ENCODE peak calls at places on chromosome 10, in eight cellular contexts. One of them, this sample, is unnamed.

GRCh38 chr10:89278034-89278535 is 23.8 kb upstream of the IFIT2 start:
- DNase-seq in uterus: peak; percentile 51
- DNase-seq in heart right ventricle: peak; percentile 82
- DNase-seq in A549: peak; percentile 79
- DNase-seq in neural progenitor cell: no peak
- DNase-seq in ovary: peak; percentile 77
- DNase-seq in GM23248: peak; percentile 96
- DNase-seq in heart left ventricle: no peak
- DNase-seq in this sample: peak; percentile 76

GRCh38 chr10:133140417-133141143 is 19.4 kb upstream of the KNDC1 start:
- DNase-seq in uterus: peak; percentile 7
- DNase-seq in heart right ventricle: no peak
- DNase-seq in A549: no peak
- DNase-seq in neural progenitor cell: no peak
- DNase-seq in ovary: peak; percentile 10
- DNase-seq in GM23248: no peak
- DNase-seq in heart left ventricle: no peak
- DNase-seq in this sample: no peak

GRCh38 chr10:59517961-59518360 is 155.6 kb upstream of the FAM13C start:
- DNase-seq in uterus: no peak
- DNase-seq in heart right ventricle: no peak
- DNase-seq in A549: no peak
- DNase-seq in neural progenitor cell: no peak
- DNase-seq in ovary: no peak
- DNase-seq in GM23248: no peak
- DNase-seq in heart left ventricle: no peak
- DNase-seq in this sample: no peak

GRCh38 chr10:73495226-73495883 is 469 bp downstream of the PPP3CB start:
- DNase-seq in uterus: peak; percentile 79
- DNase-seq in heart right ventricle: peak; percentile 85
- DNase-seq in A549: peak; percentile 81
- DNase-seq in neural progenitor cell: peak; percentile 82
- DNase-seq in ovary: peak; percentile 74
- DNase-seq in GM23248: peak; percentile 93
- DNase-seq in heart left ventricle: peak; percentile 95
- DNase-seq in this sample: peak; percentile 88

GRCh38 chr10:63157845-63158624 is 24.9 kb downstream of the NRBF2 start:
- DNase-seq in uterus: no peak
- DNase-seq in heart right ventricle: peak; percentile 28
- DNase-seq in A549: peak; percentile 57
- DNase-seq in neural progenitor cell: peak; percentile 92
- DNase-seq in ovary: peak; percentile 47
- DNase-seq in GM23248: peak; percentile 90
- DNase-seq in heart left ventricle: no peak
- DNase-seq in this sample: no peak

GRCh38 chr10:97584060-97584797 is at the start of gene HOGA1:
- DNase-seq in uterus: peak; percentile 51
- DNase-seq in heart right ventricle: peak; percentile 85
- DNase-seq in A549: peak; percentile 93
- DNase-seq in neural progenitor cell: peak; percentile 36
- DNase-seq in ovary: no peak
- DNase-seq in GM23248: peak; percentile 62
- DNase-seq in heart left ventricle: peak; percentile 84
- DNase-seq in this sample: peak; percentile 90

GRCh38 chr10:103472005-103472404 is 7.0 kb downstream of the CALHM3 start:
- DNase-seq in uterus: no peak
- DNase-seq in heart right ventricle: no peak
- DNase-seq in A549: no peak
- DNase-seq in neural progenitor cell: no peak
- DNase-seq in ovary: no peak
- DNase-seq in GM23248: no peak
- DNase-seq in heart left ventricle: no peak
- DNase-seq in this sample: no peak

GRCh38 chr10:30732671-30733070 is 103.1 kb upstream of the LYZL2 start:
- DNase-seq in uterus: no peak
- DNase-seq in heart right ventricle: no peak
- DNase-seq in A549: no peak
- DNase-seq in neural progenitor cell: no peak
- DNase-seq in ovary: no peak
- DNase-seq in GM23248: no peak
- DNase-seq in heart left ventricle: no peak
- DNase-seq in this sample: no peak

DNA sequence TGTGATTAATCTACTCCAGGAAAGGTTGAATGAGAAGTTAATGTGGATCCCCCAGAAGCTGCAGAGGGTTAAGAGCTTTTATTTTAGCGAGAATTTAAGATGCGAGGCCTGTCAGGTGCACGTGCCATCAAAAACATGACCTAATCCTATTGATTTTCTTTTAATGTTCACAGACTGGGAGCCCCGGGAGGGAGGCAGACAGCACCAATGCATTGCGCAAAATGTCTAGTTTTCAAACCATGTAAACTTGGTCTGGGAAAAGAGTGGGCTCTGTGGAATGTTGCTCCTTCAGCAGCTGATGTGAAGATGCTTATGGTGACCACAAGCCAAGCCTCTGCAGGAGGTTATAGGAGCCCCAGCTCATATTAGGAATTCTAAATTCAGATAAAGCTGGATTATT is 172.0 kb upstream of the ITGB1 start:
- DNase-seq in uterus: no peak
- DNase-seq in heart right ventricle: no peak
- DNase-seq in A549: no peak
- DNase-seq in neural progenitor cell: no peak
- DNase-seq in ovary: no peak
- DNase-seq in GM23248: peak; percentile 81
- DNase-seq in heart left ventricle: no peak
- DNase-seq in this sample: no peak
- H3K4me1 ChIP-seq in uterus: no peaks in the 10 kb centered on the region
- H3K4me1 ChIP-seq in heart right ventricle: peaks cover 4% of the 10 kb centered on the region
- H3K4me1 ChIP-seq in A549: peaks cover 78% of the 10 kb centered on the region
- H3K4me1 ChIP-seq in neural progenitor cell: no peaks in the 10 kb centered on the region
- H3K4me1 ChIP-seq in ovary: peaks cover 11% of the 10 kb centered on the region
- H3K4me1 ChIP-seq in GM23248: peaks cover 42% of the 10 kb centered on the region
- H3K4me1 ChIP-seq in heart left ventricle: peaks cover 38% of the 10 kb centered on the region
- H3K4me1 ChIP-seq in this sample: no peaks in the 10 kb centered on the region

DNA sequence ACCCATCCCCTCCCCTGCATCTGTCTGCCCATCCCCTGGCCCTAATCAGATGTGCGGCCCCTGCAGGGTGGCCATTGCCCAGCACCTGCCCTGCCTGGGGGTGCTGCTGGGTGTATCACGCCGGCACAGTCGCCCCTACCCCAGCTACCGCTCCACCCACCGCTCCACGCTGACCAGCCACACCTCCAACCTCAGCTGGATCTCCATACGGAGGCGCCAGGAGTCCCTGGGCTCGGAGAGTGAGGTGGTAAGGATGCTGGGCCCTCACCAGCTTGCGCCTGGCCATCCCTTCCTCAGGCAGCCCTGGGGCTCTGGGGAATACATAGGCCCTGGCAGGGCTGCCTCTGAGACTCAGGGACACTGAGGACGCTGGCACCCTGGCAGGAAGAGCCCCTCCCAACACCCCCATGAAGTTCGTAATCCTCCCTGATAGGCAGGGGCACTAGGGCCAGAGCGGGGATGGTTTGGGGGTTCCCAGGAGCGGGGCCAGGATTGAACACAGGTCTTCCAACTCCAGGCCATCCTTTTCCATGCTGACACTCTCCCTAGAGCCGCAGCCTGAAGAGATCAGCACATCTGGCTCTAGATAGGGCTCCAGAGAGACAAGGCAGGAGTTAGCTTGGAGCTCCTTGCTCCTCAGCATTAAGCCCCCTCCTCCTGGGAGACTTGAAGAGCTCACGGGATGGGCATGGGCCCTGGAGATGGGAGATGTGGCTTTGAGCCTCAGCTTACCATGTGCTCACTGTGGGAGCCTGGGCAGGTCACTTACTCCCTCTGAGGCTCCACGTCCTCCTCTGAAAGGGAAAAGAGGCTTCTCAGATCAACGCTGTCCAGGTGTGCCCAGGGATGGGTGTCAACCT is 5.9 kb upstream of the LDB3 start:
- DNase-seq in uterus: no peak
- DNase-seq in heart right ventricle: no peak
- DNase-seq in A549: no peak
- DNase-seq in neural progenitor cell: no peak
- DNase-seq in ovary: no peak
- DNase-seq in GM23248: no peak
- DNase-seq in heart left ventricle: peak; percentile 46
- DNase-seq in this sample: no peak
- H3K4me3 ChIP-seq in uterus: no peak overlapping the region
- H3K4me3 ChIP-seq in heart right ventricle: no peak overlapping the region
- H3K4me3 ChIP-seq in A549: no peak overlapping the region
- H3K4me3 ChIP-seq in neural progenitor cell: no peak overlapping the region
- H3K4me3 ChIP-seq in ovary: no peak overlapping the region
- H3K4me3 ChIP-seq in GM23248: no peak overlapping the region
- H3K4me3 ChIP-seq in heart left ventricle: no peak overlapping the region
- H3K4me3 ChIP-seq in this sample: no peak overlapping the region

GRCh38 chr10:72314263-72314662 is 40.5 kb downstream of the DNAJB12 start:
- DNase-seq in uterus: no peak
- DNase-seq in heart right ventricle: no peak
- DNase-seq in A549: no peak
- DNase-seq in neural progenitor cell: no peak
- DNase-seq in ovary: no peak
- DNase-seq in GM23248: no peak
- DNase-seq in heart left ventricle: no peak
- DNase-seq in this sample: no peak
- H3K4me1 ChIP-seq in uterus: no peaks in the 10 kb centered on the region
- H3K4me1 ChIP-seq in heart right ventricle: peaks cover 37% of the 10 kb centered on the region
- H3K4me1 ChIP-seq in A549: peaks cover 73% of the 10 kb centered on the region
- H3K4me1 ChIP-seq in neural progenitor cell: peaks cover 16% of the 10 kb centered on the region
- H3K4me1 ChIP-seq in ovary: peaks cover 34% of the 10 kb centered on the region
- H3K4me1 ChIP-seq in GM23248: peaks cover 32% of the 10 kb centered on the region
- H3K4me1 ChIP-seq in heart left ventricle: peaks cover 60% of the 10 kb centered on the region
- H3K4me1 ChIP-seq in this sample: peaks cover 67% of the 10 kb centered on the region

GRCh38 chr10:43598447-43598846 is 7.8 kb upstream of the ZNF485 start:
- DNase-seq in uterus: no peak
- DNase-seq in heart right ventricle: peak; percentile 59
- DNase-seq in A549: no peak
- DNase-seq in neural progenitor cell: no peak
- DNase-seq in ovary: no peak
- DNase-seq in GM23248: peak; percentile 49
- DNase-seq in heart left ventricle: no peak
- DNase-seq in this sample: no peak

GRCh38 chr10:43591303-43591904 is 14.8 kb upstream of the ZNF485 start:
- DNase-seq in uterus: no peak
- DNase-seq in heart right ventricle: no peak
- DNase-seq in A549: no peak
- DNase-seq in neural progenitor cell: no peak
- DNase-seq in ovary: no peak
- DNase-seq in GM23248: no peak
- DNase-seq in heart left ventricle: no peak
- DNase-seq in this sample: no peak

GRCh38 chr10:43596546-43596945 is 9.7 kb upstream of the ZNF485 start:
- DNase-seq in uterus: no peak
- DNase-seq in heart right ventricle: no peak
- DNase-seq in A549: no peak
- DNase-seq in neural progenitor cell: no peak
- DNase-seq in ovary: no peak
- DNase-seq in GM23248: no peak
- DNase-seq in heart left ventricle: no peak
- DNase-seq in this sample: no peak

GRCh38 chr10:43595739-43596298 is 10.4 kb upstream of the ZNF485 start:
- DNase-seq in uterus: no peak
- DNase-seq in heart right ventricle: no peak
- DNase-seq in A549: no peak
- DNase-seq in neural progenitor cell: no peak
- DNase-seq in ovary: no peak
- DNase-seq in GM23248: peak; percentile 5
- DNase-seq in heart left ventricle: no peak
- DNase-seq in this sample: no peak

GRCh38 chr10:43594944-43595589 is 11.2 kb upstream of the ZNF485 start:
- DNase-seq in uterus: no peak
- DNase-seq in heart right ventricle: peak; percentile 20
- DNase-seq in A549: no peak
- DNase-seq in neural progenitor cell: no peak
- DNase-seq in ovary: no peak
- DNase-seq in GM23248: peak; percentile 41
- DNase-seq in heart left ventricle: no peak
- DNase-seq in this sample: no peak
- H3K4me3 ChIP-seq in uterus: no peak overlapping the region
- H3K4me3 ChIP-seq in heart right ventricle: peak overlapping the region; percentile 42
- H3K4me3 ChIP-seq in A549: no peak overlapping the region
- H3K4me3 ChIP-seq in neural progenitor cell: no peak overlapping the region
- H3K4me3 ChIP-seq in ovary: no peak overlapping the region
- H3K4me3 ChIP-seq in GM23248: peak overlapping the region; percentile 46
- H3K4me3 ChIP-seq in heart left ventricle: no peak overlapping the region
- H3K4me3 ChIP-seq in this sample: peak overlapping the region; percentile 37